ENCODE peak calls at places on chromosomes 6 and 20, in seven cellular contexts. U, T, N, H, F, K and G are unnamed samples.

GRCh38 chr6:75331134-75331533 is 46.5 kb upstream of the TMEM30A start:
- DNase-seq in T (no peak), F (peak; percentile 3), K (no peak), N (no peak), H (no peak), U (no peak), G (no peak)

GRCh38 chr20:41087777-41088176 is 49.6 kb upstream of the PLCG1 start:
- DNase-seq in K (no peak), N (no peak), U (no peak), H (no peak), T (no peak), F (no peak), G (no peak)

GRCh38 chr6:29965873-29966601 is 23.7 kb downstream of the HLA-A start:
- DNase-seq in T (peak; percentile 72), N (peak; percentile 57), U (peak; percentile 34), F (peak; percentile 93), H (peak; percentile 89), K (no peak), G (peak; percentile 47)

GRCh38 chr20:13017883-13018535 is 9.2 kb downstream of the SPTLC3 start:
- DNase-seq in F (no peak), U (no peak), H (no peak), K (no peak), T (no peak), N (no peak), G (no peak)

GRCh38 chr6:71079707-71080106 is 122.8 kb upstream of the B3GAT2 start:
- DNase-seq in F (peak; percentile 28), N (no peak), K (no peak), T (no peak), U (no peak), H (peak; percentile 27), G (no peak)

GRCh38 chr6:1337791-1338190 is 25.9 kb downstream of the FOXQ1 start:
- DNase-seq in N (no peak), T (no peak), K (no peak), U (no peak), H (no peak), F (peak; percentile 75), G (no peak)

GRCh38 chr6:168533428-168533827 is 92.4 kb downstream of the SMOC2 start:
- DNase-seq in K (no peak), N (no peak), H (no peak), F (no peak), T (peak; percentile 52), U (no peak), G (no peak)

GRCh38 chr6:31582230-31582601 is at the start of gene LTB:
- DNase-seq in U (no peak), H (no peak), F (no peak), T (no peak), K (peak; percentile 73), N (no peak), G (peak; percentile 31)

GRCh38 chr6:116158641-116159040 is 32.7 kb upstream of the COL10A1 start:
- DNase-seq in F (peak; percentile 49), T (no peak), U (no peak), N (no peak), H (peak; percentile 21), K (no peak), G (no peak)

GRCh38 chr6:42104807-42105713 is 37.4 kb downstream of the C6orf132 start:
- DNase-seq in T (no peak), K (no peak), F (no peak), U (no peak), H (no peak), N (no peak), G (no peak)

GRCh38 chr6:155701342-155701741 is 245.7 kb upstream of the NOX3 start:
- DNase-seq in F (no peak), K (no peak), H (no peak), N (no peak), U (no peak), T (no peak), G (no peak)

GRCh38 chr6:87334683-87335082 is 5.6 kb upstream of the GJB7 start:
- DNase-seq in T (no peak), H (no peak), N (no peak), F (no peak), U (no peak), K (no peak), G (no peak)

GRCh38 chr6:142945071-142945445 is at the start of gene HIVEP2:
- DNase-seq in U (peak; percentile 63), T (no peak), H (peak; percentile 76), K (peak; percentile 84), F (peak; percentile 78), N (peak; percentile 88), G (peak; percentile 78)

GRCh38 chr6:152394303-152394702 is 242.9 kb downstream of the SYNE1 start:
- DNase-seq in K (no peak), N (no peak), F (no peak), H (no peak), U (no peak), T (no peak), G (no peak)

GRCh38 chr6:149895702-149896310 is 2.1 kb downstream of the RAET1E start:
- DNase-seq in N (no peak), F (peak; percentile 97), K (peak; percentile 34), H (peak; percentile 88), T (peak; percentile 22), U (no peak), G (peak; percentile 22)

GRCh38 chr6:139757766-139758655 is 383.6 kb upstream of the CITED2 start:
- DNase-seq in F (no peak), H (no peak), U (no peak), N (no peak), K (no peak), T (no peak), G (no peak)

GRCh38 chr6:113329942-113330897 is 526.9 kb upstream of the MARCKS start:
- DNase-seq in T (no peak), F (no peak), N (no peak), H (no peak), U (no peak), K (no peak), G (no peak)

GRCh38 chr6:114284281-114284680 is 58.5 kb downstream of the HS3ST5 start:
- DNase-seq in H (peak; percentile 67), U (no peak), T (no peak), K (no peak), F (no peak), N (no peak), G (no peak)

GRCh38 chr6:108541843-108542795 is 18.6 kb upstream of the FOXO3 start:
- DNase-seq in N (peak; percentile 43), U (peak; percentile 23), F (peak; percentile 72), K (peak; percentile 58), H (peak; percentile 74), T (peak; percentile 36), G (peak; percentile 51)

GRCh38 chr6:139027620-139028182 is 844 bp upstream of the ABRACL start:
- DNase-seq in N (peak; percentile 22), U (no peak), F (peak; percentile 58), H (peak; percentile 61), T (no peak), K (no peak), G (peak; percentile 13)

GRCh38 chr20:54200487-54201267 is 7.2 kb upstream of the PFDN4 start:
- DNase-seq in H (no peak), F (no peak), N (no peak), U (no peak), T (no peak), K (no peak), G (no peak)

GRCh38 chr20:18087054-18087453 is 29.3 kb upstream of the OVOL2 start:
- DNase-seq in H (no peak), F (no peak), T (no peak), N (no peak), K (no peak), U (no peak), G (no peak)

GRCh38 chr6:133173276-133173675 is 67.9 kb upstream of the EYA4 start:
- DNase-seq in N (no peak), K (no peak), F (no peak), H (no peak), U (no peak), T (no peak), G (no peak)

GRCh38 chr20:19967441-19967840 is 49.7 kb upstream of the NAA20 start:
- DNase-seq in U (no peak), N (no peak), K (no peak), T (no peak), F (no peak), H (no peak), G (no peak)

GRCh38 chr6:40779399-40779798 is 192.2 kb upstream of the LRFN2 start:
- DNase-seq in T (no peak), N (no peak), F (peak; percentile 84), U (no peak), K (no peak), H (peak; percentile 96), G (no peak)

GRCh38 chr6:28811873-28812272 is 111.9 kb downstream of the TRIM27 start:
- DNase-seq in N (no peak), T (no peak), K (no peak), U (no peak), H (peak; percentile 68), F (no peak), G (no peak)

GRCh38 chr6:82877213-82878195 is 188.1 kb downstream of the UBE3D start:
- DNase-seq in T (no peak), F (peak; percentile 88), U (no peak), H (peak; percentile 83), K (no peak), N (no peak), G (no peak)

GRCh38 chr6:125612400-125612846 is 137.0 kb upstream of the HEY2 start:
- DNase-seq in F (no peak), K (no peak), T (no peak), H (no peak), U (no peak), N (no peak), G (no peak)

GRCh38 chr6:89385156-89385667 is 26.9 kb downstream of the RRAGD start:
- DNase-seq in N (peak; percentile 55), U (no peak), F (peak; percentile 51), K (no peak), H (peak; percentile 72), T (no peak), G (no peak)